ENCODE peak calls at places on chromosomes 2 and 18, in five cellular contexts. One of them, this sample, is unnamed.
A peak's percentile ranks its signal among the peaks of the same experiment; 100 is the strongest.

GRCh38 chr2:186980787-186981550 is 132.0 kb upstream of the ZSWIM2 start:
- DNase-seq in PC-3: no peak
- DNase-seq in fibroblast of lung: no peak
- DNase-seq in PC-9: no peak
- DNase-seq in GM23248: no peak
- DNase-seq in this sample: no peak

GRCh38 chr18:23077493-23078256 is 57.6 kb upstream of the CABLES1 start:
- DNase-seq in PC-3: peak; percentile 60
- DNase-seq in fibroblast of lung: no peak
- DNase-seq in PC-9: no peak
- DNase-seq in GM23248: no peak
- DNase-seq in this sample: peak; percentile 40

GRCh38 chr2:20579866-20580265 is 71.0 kb downstream of the HS1BP3 start:
- DNase-seq in PC-3: peak; percentile 31
- DNase-seq in fibroblast of lung: no peak
- DNase-seq in PC-9: peak; percentile 51
- DNase-seq in GM23248: no peak
- DNase-seq in this sample: no peak

GRCh38 chr2:57448816-57449215 is 597.8 kb upstream of the VRK2 start:
- DNase-seq in PC-3: no peak
- DNase-seq in fibroblast of lung: no peak
- DNase-seq in PC-9: no peak
- DNase-seq in GM23248: no peak
- DNase-seq in this sample: no peak

GRCh38 chr18:12238861-12239260 is 15.3 kb upstream of the CIDEA start:
- DNase-seq in PC-3: no peak
- DNase-seq in fibroblast of lung: peak; percentile 51
- DNase-seq in PC-9: no peak
- DNase-seq in GM23248: peak; percentile 56
- DNase-seq in this sample: peak; percentile 9

GRCh38 chr2:26807788-26808460 is 22.1 kb downstream of the CENPA start:
- DNase-seq in PC-3: no peak
- DNase-seq in fibroblast of lung: peak; percentile 11
- DNase-seq in PC-9: no peak
- DNase-seq in GM23248: peak; percentile 58
- DNase-seq in this sample: peak; percentile 37

GRCh38 chr2:218710334-218710686 is 325 bp upstream of the TTLL4 start:
- DNase-seq in PC-3: no peak
- DNase-seq in fibroblast of lung: no peak
- DNase-seq in PC-9: no peak
- DNase-seq in GM23248: no peak
- DNase-seq in this sample: no peak

GRCh38 chr2:32772623-32773221 is 144.9 kb downstream of the TTC27 start:
- DNase-seq in PC-3: peak; percentile 73
- DNase-seq in fibroblast of lung: peak; percentile 59
- DNase-seq in PC-9: peak; percentile 49
- DNase-seq in GM23248: peak; percentile 72
- DNase-seq in this sample: peak; percentile 75

GRCh38 chr2:23498941-23499340 is 114.0 kb downstream of the KLHL29 start:
- DNase-seq in PC-3: no peak
- DNase-seq in fibroblast of lung: no peak
- DNase-seq in PC-9: no peak
- DNase-seq in GM23248: peak; percentile 44
- DNase-seq in this sample: no peak

GRCh38 chr2:227033471-227034148 is 130.4 kb downstream of the COL4A4 start:
- DNase-seq in PC-3: peak; percentile 52
- DNase-seq in fibroblast of lung: peak; percentile 25
- DNase-seq in PC-9: no peak
- DNase-seq in GM23248: peak; percentile 72
- DNase-seq in this sample: peak; percentile 92

GRCh38 chr2:88729061-88729745 is 37.7 kb downstream of the RPIA start:
- DNase-seq in PC-3: peak; percentile 20
- DNase-seq in fibroblast of lung: peak; percentile 79
- DNase-seq in PC-9: no peak
- DNase-seq in GM23248: no peak
- DNase-seq in this sample: peak; percentile 27

GRCh38 chr2:36456227-36456788 is 100.7 kb downstream of the CRIM1 start:
- DNase-seq in PC-3: no peak
- DNase-seq in fibroblast of lung: peak; percentile 75
- DNase-seq in PC-9: no peak
- DNase-seq in GM23248: peak; percentile 59
- DNase-seq in this sample: peak; percentile 90

GRCh38 chr18:76336241-76336640 is 158.8 kb downstream of the ZNF516 start:
- DNase-seq in PC-3: no peak
- DNase-seq in fibroblast of lung: no peak
- DNase-seq in PC-9: no peak
- DNase-seq in GM23248: no peak
- DNase-seq in this sample: no peak

GRCh38 chr2:233501198-233502076 is 65.1 kb downstream of the USP40 start:
- DNase-seq in PC-3: peak; percentile 73
- DNase-seq in fibroblast of lung: peak; percentile 86
- DNase-seq in PC-9: peak; percentile 54
- DNase-seq in GM23248: peak; percentile 24
- DNase-seq in this sample: peak; percentile 7

GRCh38 chr2:172246649-172247048 is 143.9 kb upstream of the DLX2 start:
- DNase-seq in PC-3: peak; percentile 75
- DNase-seq in fibroblast of lung: peak; percentile 53
- DNase-seq in PC-9: peak; percentile 46
- DNase-seq in GM23248: no peak
- DNase-seq in this sample: peak; percentile 63

GRCh38 chr2:47805850-47806249 is 22.9 kb downstream of the MSH6 start:
- DNase-seq in PC-3: no peak
- DNase-seq in fibroblast of lung: no peak
- DNase-seq in PC-9: no peak
- DNase-seq in GM23248: no peak
- DNase-seq in this sample: no peak

GRCh38 chr18:3329471-3329870 is 67.5 kb downstream of the MYL12B start:
- DNase-seq in PC-3: peak; percentile 72
- DNase-seq in fibroblast of lung: no peak
- DNase-seq in PC-9: peak; percentile 43
- DNase-seq in GM23248: no peak
- DNase-seq in this sample: no peak

GRCh38 chr2:37671013-37671815 is at the start of gene CDC42EP3:
- DNase-seq in PC-3: peak; percentile 66
- DNase-seq in fibroblast of lung: peak; percentile 43
- DNase-seq in PC-9: no peak
- DNase-seq in GM23248: peak; percentile 79
- DNase-seq in this sample: peak; percentile 65

GRCh38 chr2:71682341-71682740 is 229.0 kb downstream of the DYSF start:
- DNase-seq in PC-3: no peak
- DNase-seq in fibroblast of lung: no peak
- DNase-seq in PC-9: no peak
- DNase-seq in GM23248: no peak
- DNase-seq in this sample: no peak

GRCh38 chr2:240498171-240498957 is 59.4 kb downstream of the ANKMY1 start:
- DNase-seq in PC-3: no peak
- DNase-seq in fibroblast of lung: no peak
- DNase-seq in PC-9: no peak
- DNase-seq in GM23248: no peak
- DNase-seq in this sample: no peak

GRCh38 chr18:2002178-2002577 is 569.1 kb downstream of the METTL4 start:
- DNase-seq in PC-3: no peak
- DNase-seq in fibroblast of lung: no peak
- DNase-seq in PC-9: no peak
- DNase-seq in GM23248: no peak
- DNase-seq in this sample: no peak

GRCh38 chr2:175540421-175540820 is 358.9 kb upstream of the ATP5MC3 start:
- DNase-seq in PC-3: no peak
- DNase-seq in fibroblast of lung: no peak
- DNase-seq in PC-9: no peak
- DNase-seq in GM23248: no peak
- DNase-seq in this sample: no peak

GRCh38 chr2:130825231-130825971 is 11.3 kb upstream of the ARHGEF4 start:
- DNase-seq in PC-3: no peak
- DNase-seq in fibroblast of lung: no peak
- DNase-seq in PC-9: no peak
- DNase-seq in GM23248: no peak
- DNase-seq in this sample: no peak

GRCh38 chr2:20224191-20224715 is 677 bp downstream of the SDC1 start:
- DNase-seq in PC-3: no peak
- DNase-seq in fibroblast of lung: no peak
- DNase-seq in PC-9: no peak
- DNase-seq in GM23248: no peak
- DNase-seq in this sample: no peak

GRCh38 chr2:73337828-73338227 is 44.5 kb upstream of the EGR4 start:
- DNase-seq in PC-3: no peak
- DNase-seq in fibroblast of lung: no peak
- DNase-seq in PC-9: no peak
- DNase-seq in GM23248: no peak
- DNase-seq in this sample: no peak

GRCh38 chr2:38602136-38602731 is 494 bp downstream of the HNRNPLL start:
- DNase-seq in PC-3: peak; percentile 19
- DNase-seq in fibroblast of lung: no peak
- DNase-seq in PC-9: no peak
- DNase-seq in GM23248: peak; percentile 58
- DNase-seq in this sample: no peak

DNA sequence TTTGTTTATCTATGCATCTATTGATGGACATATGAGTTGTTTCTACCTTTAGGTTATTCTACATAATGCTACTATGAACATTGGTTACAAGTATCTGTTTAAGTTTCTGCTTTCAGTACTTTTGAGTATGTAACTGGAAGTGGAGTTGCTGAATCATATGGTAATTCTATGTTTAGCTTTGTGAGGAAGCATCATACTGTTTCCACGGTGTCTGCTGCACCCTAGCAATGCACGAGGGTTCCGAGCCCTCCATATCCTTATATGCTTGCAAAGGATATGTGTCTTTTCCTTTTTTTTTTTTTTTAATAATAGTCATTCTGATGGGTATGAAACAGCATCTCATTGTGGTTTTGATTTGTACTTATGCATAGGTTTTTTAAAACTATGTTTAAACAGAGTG is 83.7 kb downstream of the FMNL2 start:
- DNase-seq in PC-3: no peak
- DNase-seq in fibroblast of lung: peak; percentile 50
- DNase-seq in PC-9: no peak
- DNase-seq in GM23248: peak; percentile 26
- DNase-seq in this sample: peak; percentile 42
- H3K4me1 ChIP-seq in PC-3: peaks cover 36% of the 10 kb centered on the region
- H3K4me1 ChIP-seq in fibroblast of lung: peaks cover 13% of the 10 kb centered on the region
- H3K4me1 ChIP-seq in PC-9: peaks cover 58% of the 10 kb centered on the region
- H3K4me1 ChIP-seq in GM23248: peaks cover 33% of the 10 kb centered on the region
- H3K4me1 ChIP-seq in this sample: peaks cover 10% of the 10 kb centered on the region

GRCh38 chr18:78765142-78765541 is 214.5 kb upstream of the SALL3 start:
- DNase-seq in PC-3: no peak
- DNase-seq in fibroblast of lung: no peak
- DNase-seq in PC-9: no peak
- DNase-seq in GM23248: no peak
- DNase-seq in this sample: no peak
- H2AFZ ChIP-seq in PC-3: no peak overlapping the region
- H2AFZ ChIP-seq in fibroblast of lung: no peak overlapping the region
- H2AFZ ChIP-seq in PC-9: no peak overlapping the region
- H2AFZ ChIP-seq in GM23248: no peak overlapping the region
- H2AFZ ChIP-seq in this sample: no peak overlapping the region

DNA sequence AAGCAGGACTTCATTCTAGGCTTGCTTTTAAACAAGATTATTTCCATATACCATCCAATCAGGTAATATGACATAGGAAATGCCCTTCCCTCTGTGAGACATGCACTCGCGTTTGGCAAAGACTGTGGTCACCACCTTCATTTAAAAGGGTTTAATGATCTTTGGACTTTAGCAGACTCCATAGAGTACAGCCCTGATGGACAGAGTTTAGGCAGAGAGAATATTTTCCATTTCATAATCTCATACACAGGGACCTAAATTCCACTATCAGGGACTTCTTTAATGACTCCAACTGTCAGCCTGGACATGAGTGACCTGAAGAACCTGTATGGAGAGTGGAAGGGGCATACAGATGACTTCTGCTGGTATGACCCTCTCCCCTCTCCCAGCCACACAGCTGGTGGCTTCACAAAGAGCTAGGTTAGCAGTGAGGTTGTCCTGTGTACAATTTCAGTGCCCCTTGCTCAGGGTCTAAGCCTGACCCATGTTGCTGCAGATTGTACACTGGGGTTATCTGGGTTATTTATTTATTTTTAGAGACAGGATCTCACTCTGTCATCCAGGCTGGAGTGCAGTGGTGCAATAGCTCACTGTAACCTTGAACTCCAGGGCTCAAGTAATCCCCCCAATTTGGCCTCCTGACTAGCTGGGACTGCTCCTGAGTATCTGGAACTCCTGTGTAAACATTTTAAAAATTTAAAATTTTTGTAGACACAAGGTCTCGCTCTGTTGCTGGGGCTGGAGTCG is 59.2 kb downstream of the PTPRM start:
- DNase-seq in PC-3: no peak
- DNase-seq in fibroblast of lung: no peak
- DNase-seq in PC-9: no peak
- DNase-seq in GM23248: no peak
- DNase-seq in this sample: no peak
- H3K4me1 ChIP-seq in PC-3: peaks cover 19% of the 10 kb centered on the region
- H3K4me1 ChIP-seq in fibroblast of lung: peaks cover 11% of the 10 kb centered on the region
- H3K4me1 ChIP-seq in PC-9: peaks cover 23% of the 10 kb centered on the region
- H3K4me1 ChIP-seq in GM23248: peaks cover 13% of the 10 kb centered on the region
- H3K4me1 ChIP-seq in this sample: peaks cover 22% of the 10 kb centered on the region

GRCh38 chr2:109332880-109333279 is 203.9 kb downstream of the SH3RF3 start:
- DNase-seq in PC-3: no peak
- DNase-seq in fibroblast of lung: no peak
- DNase-seq in PC-9: no peak
- DNase-seq in GM23248: no peak
- DNase-seq in this sample: no peak
- H2AFZ ChIP-seq in PC-3: no peak overlapping the region
- H2AFZ ChIP-seq in fibroblast of lung: no peak overlapping the region
- H2AFZ ChIP-seq in PC-9: no peak overlapping the region
- H2AFZ ChIP-seq in GM23248: no peak overlapping the region
- H2AFZ ChIP-seq in this sample: no peak overlapping the region

DNA sequence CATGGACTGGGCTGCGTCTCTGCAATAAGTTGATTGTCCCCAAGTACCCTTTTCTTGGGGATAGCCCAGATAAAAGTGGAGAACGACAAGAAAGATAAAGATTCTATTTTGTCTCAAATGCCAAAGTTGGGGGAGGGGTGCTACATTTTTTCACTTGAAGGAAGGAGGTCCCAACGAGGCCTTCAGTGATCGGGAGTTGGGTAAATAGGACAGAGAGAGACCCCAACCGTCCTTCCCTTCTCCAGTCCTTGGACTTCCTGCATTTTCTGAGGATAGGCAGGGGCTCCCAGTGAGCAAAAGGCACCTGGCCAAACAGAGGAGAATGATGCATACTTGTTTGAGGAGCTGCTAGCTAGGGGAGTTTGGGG is 3.4 kb upstream of the EN1 start:
- DNase-seq in PC-3: no peak
- DNase-seq in fibroblast of lung: no peak
- DNase-seq in PC-9: no peak
- DNase-seq in GM23248: no peak
- DNase-seq in this sample: no peak
- H3K4me1 ChIP-seq in PC-3: no peaks in the 10 kb centered on the region
- H3K4me1 ChIP-seq in fibroblast of lung: no peaks in the 10 kb centered on the region
- H3K4me1 ChIP-seq in PC-9: peaks cover 3% of the 10 kb centered on the region
- H3K4me1 ChIP-seq in GM23248: peaks cover 1% of the 10 kb centered on the region
- H3K4me1 ChIP-seq in this sample: peaks cover 24% of the 10 kb centered on the region

This sample was measured in mesenchymal stem cell.